ENCODE peak calls at places on chromosomes 11 and 22, in five cellular contexts. L is T follicular helper cell; D is Calu3; S is CD8-positive, alpha-beta memory T cell; W is MV-4-11. A is an unnamed sample.

GRCh38 chr11:10666556-10666955 is 27.0 kb downstream of the IRAG1 start:
- DNase-seq in D (no peak), S (no peak), W (no peak), L (no peak), A (no peak)

GRCh38 chr11:123122341-123122740 is 60.4 kb upstream of the HSPA8 start:
- DNase-seq in S (no peak), D (no peak), L (no peak), W (peak), A (no peak)

GRCh38 chr22:25488244-25489020 is 76.0 kb upstream of the GRK3 start:
- DNase-seq in S (no peak), W (no peak), L (no peak), D (peak), A (no peak)

GRCh38 chr22:48079505-48080295 is 1317.2 kb downstream of the TBC1D22A start:
- DNase-seq in D (no peak), S (no peak), L (no peak), W (no peak), A (no peak)

GRCh38 chr22:27776410-27776958 is 25.1 kb downstream of the MN1 start:
- DNase-seq in W (no peak), S (no peak), L (no peak), D (no peak), A (no peak)

GRCh38 chr11:119863811-119864601 is 135.0 kb upstream of the NECTIN1 start:
- DNase-seq in D (no peak), L (no peak), S (no peak), W (no peak), A (no peak)

GRCh38 chr11:100719809-100720221 is 32.7 kb downstream of the ARHGAP42 start:
- DNase-seq in S (no peak), D (peak), L (no peak), W (no peak), A (no peak)

GRCh38 chr22:36937319-36938027 is 24.0 kb downstream of the CSF2RB start:
- DNase-seq in D (no peak), S (no peak), W (no peak), L (no peak), A (no peak)

GRCh38 chr22:24466831-24467249 is 28.3 kb upstream of the UPB1 start:
- DNase-seq in L (no peak), W (peak), S (no peak), D (peak), A (no peak)

GRCh38 chr22:42725606-42726355 is 5.1 kb upstream of the A4GALT start:
- DNase-seq in D (no peak), L (no peak), W (no peak), S (no peak), A (no peak)

GRCh38 chr11:115418626-115419025 is 85.6 kb downstream of the CADM1 start:
- DNase-seq in D (no peak), S (no peak), W (no peak), L (no peak), A (no peak)

GRCh38 chr22:32793604-32794003 is 7.9 kb upstream of the TIMP3 start:
- DNase-seq in W (no peak), S (no peak), D (no peak), L (no peak), A (no peak)

GRCh38 chr11:47932544-47932943 is 47.8 kb upstream of the PTPRJ start:
- DNase-seq in W (no peak), D (no peak), L (no peak), S (no peak), A (no peak)

GRCh38 chr11:66329165-66329673 is 7.0 kb downstream of the RIN1 start:
- DNase-seq in S (no peak), L (no peak), W (no peak), D (no peak), A (no peak)

GRCh38 chr11:92269021-92269420 is 44.4 kb downstream of the FAT3 start:
- DNase-seq in L (no peak), S (no peak), D (peak), W (no peak), A (no peak)

GRCh38 chr11:86103808-86104207 is 34.9 kb upstream of the PICALM start:
- DNase-seq in D (no peak), L (no peak), S (no peak), W (no peak), A (no peak)

GRCh38 chr11:125626381-125626950 is 1.5 kb downstream of the CHEK1 start:
- DNase-seq in S (no peak), W (no peak), L (peak), D (no peak), A (no peak)